ENCODE peak calls at places on chromosomes 12 and 14, in five cellular contexts. O, Y, Q, W and B are unnamed samples. For H3K79me2, the result is how much of the 10 kb centered on the place peaks cover.

GRCh38 chr12:45192041-45192695 is 23.7 kb upstream of the ANO6 start:
- DNase-seq in O (peak), Y (no peak), Q (peak), W (peak), B (peak)

GRCh38 chr12:53719649-53720048 is 7.6 kb downstream of the CALCOCO1 start:
- DNase-seq in O (peak), Y (peak), Q (peak), W (no peak), B (no peak)

GRCh38 chr12:122845865-122846621 is 10.8 kb downstream of the HIP1R start:
- DNase-seq in O (no peak), Y (no peak), Q (no peak), W (no peak), B (no peak)

GRCh38 chr12:67318786-67319185 is 49.6 kb downstream of the CAND1 start:
- DNase-seq in O (no peak), Y (no peak), Q (no peak), W (no peak), B (no peak)

GRCh38 chr12:94202245-94203180 is 54.1 kb downstream of the PLXNC1 start:
- DNase-seq in O (no peak), Y (no peak), Q (no peak), W (no peak), B (no peak)

GRCh38 chr14:49920935-49921334 is 28.1 kb downstream of the ARF6 start:
- DNase-seq in O (no peak), Y (no peak), Q (no peak), W (no peak), B (no peak)

GRCh38 chr12:5043589-5044419 is at the start of gene KCNA5:
- DNase-seq in O (peak), Y (peak), Q (peak), W (no peak), B (peak)

GRCh38 chr14:53354331-53354730 is 201.2 kb upstream of the DDHD1 start:
- DNase-seq in O (no peak), Y (no peak), Q (peak), W (no peak), B (no peak)

GRCh38 chr12:7695159-7695930 is at the start of gene GDF3:
- DNase-seq in O (no peak), Y (peak), Q (peak), W (no peak), B (no peak)

GRCh38 chr12:94659531-94659930 is 9.2 kb upstream of the TMCC3 start:
- DNase-seq in O (no peak), Y (no peak), Q (no peak), W (no peak), B (no peak)

GRCh38 chr12:76864791-76865400 is 13.9 kb downstream of the CSRP2 start:
- DNase-seq in O (no peak), Y (no peak), Q (no peak), W (peak), B (no peak)

DNA sequence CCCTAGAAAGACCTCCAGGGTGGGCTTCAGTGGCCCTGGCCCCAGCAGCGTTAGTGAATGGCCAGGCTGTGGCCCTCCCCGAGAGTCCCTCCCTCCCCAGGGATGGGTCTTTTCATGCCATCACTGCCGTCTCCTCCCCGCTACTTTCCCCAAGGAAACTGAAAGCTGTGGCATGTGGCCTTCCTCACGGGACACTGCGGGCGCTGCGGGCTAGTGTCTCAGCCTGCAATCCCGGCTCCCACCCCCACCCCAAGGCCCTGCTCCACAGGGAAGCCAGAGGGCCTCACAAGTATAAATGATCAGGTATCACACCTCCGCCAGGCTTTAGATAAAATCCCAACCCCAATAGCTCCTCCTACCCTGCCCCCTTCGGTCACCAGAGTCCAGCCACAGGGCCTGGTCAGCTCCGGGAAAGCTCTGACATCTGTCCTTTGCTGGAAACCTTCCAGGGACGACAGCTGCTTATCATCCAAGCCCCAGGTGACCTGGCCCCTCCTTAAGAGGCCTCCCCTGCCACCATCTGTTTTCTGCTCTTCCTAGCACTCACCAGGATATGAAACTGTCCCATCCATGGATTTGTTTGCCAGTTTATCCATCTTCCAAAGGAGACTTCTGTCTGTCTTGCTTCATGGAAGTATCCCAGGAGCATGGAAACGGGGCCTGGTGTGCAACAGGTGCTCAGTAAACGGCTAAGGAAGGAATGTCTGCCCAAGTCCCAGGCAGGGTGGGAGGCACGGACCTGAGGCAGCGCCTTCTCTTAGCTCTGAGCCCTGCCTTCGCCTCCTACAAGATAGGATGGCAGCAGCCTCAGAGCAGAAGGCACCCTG is 31.6 kb downstream of the CCDC85C start:
- DNase-seq in O (no peak), Y (no peak), Q (peak), W (no peak), B (peak)
- H3K79me2 ChIP-seq in O (half or more), Y (half or more), Q (under half), W (under half), B (half or more)

GRCh38 chr12:1634590-1635191 is 5.7 kb downstream of the WNT5B start:
- DNase-seq in O (peak), Y (peak), Q (peak), W (peak), B (peak)

GRCh38 chr12:1634149-1634548 is 5.1 kb downstream of the WNT5B start:
- DNase-seq in O (no peak), Y (no peak), Q (no peak), W (no peak), B (no peak)

GRCh38 chr12:1638167-1638566 is 9.1 kb downstream of the WNT5B start:
- DNase-seq in O (no peak), Y (no peak), Q (no peak), W (no peak), B (no peak)

GRCh38 chr12:1633459-1633858 is 4.4 kb downstream of the WNT5B start:
- DNase-seq in O (no peak), Y (peak), Q (peak), W (no peak), B (no peak)

DNA sequence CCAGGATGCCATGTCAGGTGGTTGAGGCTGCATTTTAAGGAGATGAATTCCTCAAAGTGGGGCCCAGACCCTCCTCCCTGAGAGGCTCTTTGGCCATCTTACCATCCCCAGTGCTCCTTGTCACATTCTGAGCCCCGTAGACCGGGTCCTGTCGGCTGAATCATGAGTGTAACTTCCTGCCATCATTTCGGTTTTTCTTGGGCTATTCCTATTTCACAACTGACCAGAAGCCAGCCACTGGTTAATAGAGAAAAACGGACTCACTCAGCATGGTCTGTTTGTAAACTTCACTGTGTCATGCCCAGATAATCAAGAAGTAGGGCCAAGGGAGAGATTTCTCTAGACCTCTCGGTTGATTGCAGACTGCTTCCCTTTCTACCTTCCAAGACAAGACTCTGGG is 6.6 kb downstream of the WNT5B start:
- DNase-seq in O (no peak), Y (no peak), Q (no peak), W (no peak), B (no peak)
- H3K79me2 ChIP-seq in O (under half), Y (under half), Q (under half), W (under half), B (under half)

DNA sequence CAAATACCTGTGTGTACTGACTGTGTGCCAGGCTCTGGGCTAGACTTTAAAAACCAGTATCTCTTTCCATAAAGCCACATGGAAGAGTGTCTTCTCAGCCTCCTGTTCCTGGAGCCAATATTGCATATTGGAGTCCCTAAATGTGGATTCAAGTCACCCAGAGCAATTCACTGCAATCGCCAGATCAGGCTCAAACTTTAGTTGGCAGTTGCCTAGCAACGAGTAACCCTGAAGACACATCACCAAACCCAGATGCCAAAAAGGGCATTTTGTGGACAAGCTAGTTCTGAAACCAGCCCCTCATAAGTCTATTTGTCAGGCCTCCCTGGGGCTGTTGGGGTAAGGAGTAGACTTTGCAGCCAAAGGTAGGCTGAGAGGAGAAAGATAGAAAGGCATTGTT is 13.7 kb downstream of the DPF3 start:
- DNase-seq in O (no peak), Y (no peak), Q (peak), W (no peak), B (no peak)
- H3K79me2 ChIP-seq in O (under half), Y (under half), Q (under half), W (half or more), B (under half)

GRCh38 chr12:124508323-124509096 is 58.9 kb downstream of the NCOR2 start:
- DNase-seq in O (no peak), Y (no peak), Q (no peak), W (peak), B (no peak)
- H3K79me2 ChIP-seq in O (half or more), Y (half or more), Q (half or more), W (under half), B (half or more)

GRCh38 chr12:68612245-68612644 is 1.5 kb downstream of the RAP1B start:
- DNase-seq in O (no peak), Y (no peak), Q (no peak), W (peak), B (peak)
- H3K79me2 ChIP-seq in O (half or more), Y (half or more), Q (under half), W (half or more), B (half or more)

GRCh38 chr12:80712866-80713265 is 3.8 kb upstream of the MYF5 start:
- DNase-seq in O (no peak), Y (no peak), Q (no peak), W (no peak), B (no peak)
- H3K79me2 ChIP-seq in O (under half), Y (under half), Q (under half), W (under half), B (under half)

DNA sequence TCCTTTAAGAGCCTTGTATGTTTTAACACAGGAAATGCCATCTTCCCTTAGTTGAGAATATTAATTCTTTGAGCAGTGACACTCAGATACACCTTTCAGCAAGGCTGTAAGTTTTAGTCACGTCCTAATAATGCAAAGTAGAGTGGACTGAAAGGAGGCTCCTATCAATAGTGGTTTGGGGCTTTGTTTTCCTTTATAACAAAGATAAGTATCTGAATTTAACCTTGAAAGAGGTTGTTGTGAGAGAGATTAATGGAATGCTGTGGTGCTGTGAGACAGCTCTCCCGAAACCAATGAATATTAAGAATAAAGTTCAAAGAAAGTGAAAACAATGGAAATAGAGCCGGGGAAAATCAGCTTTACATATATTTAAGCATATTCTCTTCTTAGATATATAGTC is 259.6 kb downstream of the ERC1 start:
- DNase-seq in O (no peak), Y (peak), Q (peak), W (peak), B (no peak)
- H3K79me2 ChIP-seq in O (under half), Y (under half), Q (under half), W (under half), B (under half)

GRCh38 chr14:63701614-63702291 is 26.1 kb downstream of the SGPP1 start:
- DNase-seq in O (no peak), Y (no peak), Q (no peak), W (no peak), B (no peak)
- H3K79me2 ChIP-seq in O (under half), Y (under half), Q (under half), W (under half), B (under half)